ENCODE peak calls at places on chromosome 20, in four cellular contexts. One of them, this sample, is unnamed.

GRCh38 chr20:35077341-35077740 is 15.3 kb downstream of the TRPC4AP start:
- DNase-seq in psoas muscle: no peak
- DNase-seq in GM23248: no peak
- DNase-seq in A549: no peak
- DNase-seq in this sample: no peak

GRCh38 chr20:62299666-62300236 is 3.0 kb upstream of the ADRM1 start:
- DNase-seq in GM23248: no peak
- DNase-seq in A549: no peak
- DNase-seq in psoas muscle: no peak
- DNase-seq in this sample: no peak

GRCh38 chr20:38177201-38177600 is 12.1 kb upstream of the TGM2 start:
- DNase-seq in psoas muscle: no peak
- DNase-seq in A549: no peak
- DNase-seq in GM23248: no peak
- DNase-seq in this sample: no peak

GRCh38 chr20:32366380-32366779 is 8.2 kb downstream of the ASXL1 start:
- DNase-seq in GM23248: no peak
- DNase-seq in A549: no peak
- DNase-seq in psoas muscle: no peak
- DNase-seq in this sample: no peak

GRCh38 chr20:7879883-7880282 is 60.4 kb downstream of the HAO1 start:
- DNase-seq in A549: no peak
- DNase-seq in psoas muscle: no peak
- DNase-seq in GM23248: peak
- DNase-seq in this sample: no peak

GRCh38 chr20:61558726-61559125 is 306.7 kb downstream of the CDH4 start:
- DNase-seq in A549: no peak
- DNase-seq in psoas muscle: no peak
- DNase-seq in GM23248: peak
- DNase-seq in this sample: no peak

GRCh38 chr20:10447028-10447427 is 11.9 kb downstream of the SLX4IP start:
- DNase-seq in psoas muscle: no peak
- DNase-seq in A549: peak
- DNase-seq in GM23248: peak
- DNase-seq in this sample: no peak

GRCh38 chr20:38404016-38404415 is 31.1 kb downstream of the SNHG17 start:
- DNase-seq in GM23248: no peak
- DNase-seq in psoas muscle: no peak
- DNase-seq in A549: no peak
- DNase-seq in this sample: no peak

GRCh38 chr20:59784365-59785117 is 148.9 kb downstream of the SYCP2 start:
- DNase-seq in A549: no peak
- DNase-seq in GM23248: no peak
- DNase-seq in psoas muscle: no peak
- DNase-seq in this sample: no peak

GRCh38 chr20:33010674-33011449 is 3.4 kb downstream of the BPIFB2 start:
- DNase-seq in GM23248: no peak
- DNase-seq in A549: no peak
- DNase-seq in psoas muscle: no peak
- DNase-seq in this sample: no peak

GRCh38 chr20:12090920-12091319 is 173.2 kb downstream of the BTBD3 start:
- DNase-seq in GM23248: no peak
- DNase-seq in A549: no peak
- DNase-seq in psoas muscle: no peak
- DNase-seq in this sample: no peak
- H3K27ac ChIP-seq in GM23248: no peak
- H3K27ac ChIP-seq in A549: no peak
- H3K27ac ChIP-seq in psoas muscle: no peak
- H3K27ac ChIP-seq in this sample: no peak

GRCh38 chr20:4581838-4582237 is 139.9 kb upstream of the PRND start:
- DNase-seq in psoas muscle: no peak
- DNase-seq in A549: no peak
- DNase-seq in GM23248: no peak
- DNase-seq in this sample: no peak
- H3K27ac ChIP-seq in psoas muscle: no peak
- H3K27ac ChIP-seq in A549: no peak
- H3K27ac ChIP-seq in GM23248: no peak
- H3K27ac ChIP-seq in this sample: no peak

DNA sequence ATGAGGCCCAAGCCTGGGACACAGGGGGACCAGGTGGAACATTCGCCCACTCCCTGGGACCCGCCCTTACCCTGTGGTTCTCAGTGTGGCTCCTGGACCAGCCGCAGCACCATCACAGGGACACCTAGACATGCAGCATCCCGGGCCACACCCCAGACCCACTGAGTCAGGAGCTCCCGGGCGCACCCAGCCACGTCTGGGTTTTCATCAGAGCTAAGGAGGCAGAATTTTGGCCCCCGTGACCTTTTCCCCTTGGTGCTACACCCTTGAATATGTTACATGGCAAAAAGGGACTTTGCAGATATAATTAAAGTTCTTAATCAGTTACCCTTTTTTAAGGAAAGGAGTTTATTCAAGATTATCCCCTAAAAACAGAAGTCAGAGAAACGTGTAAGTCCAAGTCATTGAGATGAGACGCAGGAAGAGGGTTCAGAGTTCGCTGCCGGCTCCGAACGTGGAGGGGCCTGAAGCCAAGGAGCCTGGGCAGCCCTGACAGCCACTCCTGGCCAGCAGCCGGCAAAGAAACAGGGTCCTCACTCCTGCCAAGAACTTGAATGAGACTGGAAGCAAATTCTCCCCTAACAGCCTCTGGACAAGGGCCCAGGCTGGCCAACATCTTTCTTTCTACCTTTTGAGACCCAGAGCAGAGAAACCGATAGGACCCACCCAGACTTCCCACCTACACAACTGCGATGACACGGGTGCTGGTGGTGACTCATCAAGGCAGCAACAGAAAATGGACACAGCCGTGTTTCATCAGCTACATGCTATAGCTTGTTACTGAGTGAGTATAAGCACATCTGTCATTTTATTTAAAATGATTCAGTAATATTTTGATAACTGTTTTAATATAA is 25.3 kb downstream of the BFSP1 start:
- DNase-seq in psoas muscle: no peak
- DNase-seq in A549: no peak
- DNase-seq in GM23248: peak
- DNase-seq in this sample: peak
- H3K27ac ChIP-seq in psoas muscle: no peak
- H3K27ac ChIP-seq in A549: no peak
- H3K27ac ChIP-seq in GM23248: peak
- H3K27ac ChIP-seq in this sample: peak

DNA sequence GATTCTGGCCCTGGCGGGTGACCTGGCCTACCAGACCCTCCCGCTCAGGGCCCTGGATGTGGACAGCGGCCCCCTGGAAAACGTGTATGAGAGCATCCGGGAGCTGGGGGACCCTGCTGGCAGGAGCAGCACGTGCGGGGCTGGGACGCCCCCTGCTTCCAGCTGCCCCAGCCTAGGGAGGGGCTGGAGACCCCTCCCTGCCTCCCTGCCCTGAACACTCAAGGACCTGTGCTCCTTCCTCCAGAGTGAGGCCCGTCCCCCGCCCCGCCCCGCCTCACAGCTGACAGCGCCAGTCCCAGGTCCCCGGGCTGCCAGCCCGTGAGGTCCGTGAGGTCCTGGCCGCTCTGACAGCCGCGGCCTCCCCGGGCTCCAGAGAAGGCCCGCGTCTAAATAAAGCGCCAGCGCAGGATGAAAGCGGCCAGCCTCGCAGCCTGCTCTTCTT is 868 bp upstream of the SLC2A4RG start:
- DNase-seq in A549: no peak
- DNase-seq in GM23248: peak
- DNase-seq in psoas muscle: peak
- DNase-seq in this sample: no peak
- H3K27ac ChIP-seq in A549: no peak
- H3K27ac ChIP-seq in GM23248: no peak
- H3K27ac ChIP-seq in psoas muscle: peak
- H3K27ac ChIP-seq in this sample: no peak

GRCh38 chr20:44579313-44580090 is 2.9 kb upstream of the PKIG start:
- DNase-seq in psoas muscle: no peak
- DNase-seq in GM23248: peak
- DNase-seq in A549: no peak
- DNase-seq in this sample: no peak
- H3K27ac ChIP-seq in psoas muscle: peak
- H3K27ac ChIP-seq in GM23248: no peak
- H3K27ac ChIP-seq in A549: no peak
- H3K27ac ChIP-seq in this sample: no peak

DNA sequence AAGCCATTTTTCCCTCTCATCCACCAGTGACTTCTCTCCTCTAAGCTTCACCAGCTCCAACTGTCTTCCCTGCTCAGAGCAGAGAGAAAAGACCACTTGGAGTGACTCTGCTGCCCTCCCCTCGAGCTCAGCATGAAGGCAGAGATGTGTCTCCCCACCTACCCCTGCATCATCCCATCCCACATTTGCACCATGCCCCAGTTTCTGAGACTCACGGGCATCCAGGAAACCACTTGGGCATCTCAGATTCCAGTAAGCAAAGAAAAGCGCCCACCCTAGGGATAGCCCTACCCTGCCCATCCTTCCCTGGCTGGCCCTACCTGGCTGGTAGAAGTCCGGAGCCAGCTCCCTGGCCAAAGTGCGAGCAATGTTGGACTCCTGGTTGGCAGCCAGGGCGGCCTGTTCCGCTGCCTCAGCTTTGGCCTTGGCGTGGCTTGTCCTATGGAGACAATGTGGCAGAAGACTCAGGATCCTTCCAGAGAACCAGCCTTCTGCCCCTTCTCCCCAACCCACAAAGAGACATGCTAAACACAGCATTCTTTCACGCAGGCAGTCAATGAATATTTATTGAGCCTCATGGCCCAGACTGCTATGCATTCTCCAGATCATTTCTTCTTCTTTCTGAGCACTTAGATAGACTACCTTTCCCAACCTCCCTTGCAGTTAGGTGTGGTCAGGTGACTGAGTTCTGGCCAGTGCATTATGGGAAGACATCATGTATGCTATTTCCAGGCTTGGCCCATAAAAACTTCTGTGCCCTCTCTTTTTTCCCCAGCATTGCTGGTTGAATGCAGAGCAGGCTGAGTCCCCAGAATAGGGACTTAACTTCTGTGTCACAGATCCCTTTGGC is 68.6 kb downstream of the JPH2 start:
- DNase-seq in psoas muscle: no peak
- DNase-seq in A549: no peak
- DNase-seq in GM23248: no peak
- DNase-seq in this sample: no peak
- H3K27ac ChIP-seq in psoas muscle: peak
- H3K27ac ChIP-seq in A549: no peak
- H3K27ac ChIP-seq in GM23248: no peak
- H3K27ac ChIP-seq in this sample: no peak

GRCh38 chr20:50788045-50788867 is 6.6 kb upstream of the BCAS4 start:
- DNase-seq in psoas muscle: peak
- DNase-seq in A549: peak
- DNase-seq in GM23248: peak
- DNase-seq in this sample: no peak
- H3K27ac ChIP-seq in psoas muscle: no peak
- H3K27ac ChIP-seq in A549: peak
- H3K27ac ChIP-seq in GM23248: no peak
- H3K27ac ChIP-seq in this sample: no peak